ENCODE peak calls at places on chromosomes 4 and X, in ten cellular contexts. T, Z, F, Q, P, B, H, C, X and S are unnamed samples.

GRCh38 chrX:97252111-97252510 is 368.4 kb downstream of the RPA4 start:
- DNase-seq in P (no peak), C (no peak), F (no peak), Q (no peak), H (no peak), Z (no peak), B (no peak), T (no peak), X (no peak), S (no peak)

GRCh38 chr4:148515248-148515647 is 73.0 kb upstream of the NR3C2 start:
- DNase-seq in C (no peak), Q (peak), H (peak), Z (no peak), T (peak), X (no peak), F (no peak), B (no peak), P (no peak), S (peak)

GRCh38 chr4:152240232-152240631 is 295.7 kb downstream of the FBXW7 start:
- DNase-seq in F (no peak), T (no peak), Q (no peak), Z (no peak), P (no peak), H (no peak), X (no peak), B (no peak), C (no peak), S (no peak)

GRCh38 chr4:106502106-106502699 is 133.6 kb upstream of the GIMD1 start:
- DNase-seq in P (peak), Z (no peak), T (peak), X (no peak), C (peak), F (peak), Q (peak), H (peak), B (no peak), S (peak)

GRCh38 chrX:117768861-117769604 is 347.6 kb downstream of the KLHL13 start:
- DNase-seq in C (no peak), H (no peak), Q (no peak), F (no peak), Z (no peak), P (no peak), T (no peak), B (no peak), X (no peak), S (no peak)

GRCh38 chr4:19838858-19839257 is 412.8 kb upstream of the SLIT2 start:
- DNase-seq in X (no peak), P (no peak), H (no peak), C (no peak), T (no peak), Q (no peak), B (no peak), Z (no peak), F (no peak), S (no peak)

GRCh38 chr4:4418676-4419370 is 31.9 kb downstream of the NSG1 start:
- DNase-seq in F (no peak), H (no peak), Z (no peak), B (no peak), P (no peak), Q (no peak), T (no peak), C (no peak), X (no peak), S (no peak)

GRCh38 chrX:37998586-37999267 is 7.6 kb upstream of the SYTL5 start:
- DNase-seq in F (no peak), T (no peak), H (peak), P (no peak), Q (peak), C (no peak), X (no peak), B (no peak), Z (no peak), S (peak)

GRCh38 chr4:24405356-24405755 is 179.0 kb downstream of the DHX15 start:
- DNase-seq in B (no peak), T (no peak), H (no peak), Z (no peak), X (no peak), Q (no peak), P (no peak), F (no peak), C (no peak), S (no peak)

GRCh38 chr4:168241953-168242352 is 76.6 kb downstream of the DDX60 start:
- DNase-seq in H (no peak), B (no peak), Z (no peak), Q (no peak), T (no peak), P (no peak), X (no peak), C (no peak), F (no peak), S (no peak)

GRCh38 chrX:111165902-111166301 is 69.9 kb downstream of the PAK3 start:
- DNase-seq in Z (no peak), B (no peak), T (no peak), P (no peak), H (no peak), X (no peak), F (no peak), C (no peak), Q (no peak), S (no peak)

GRCh38 chrX:74514384-74514783 is 93.1 kb downstream of the SLC16A2 start:
- DNase-seq in Q (no peak), P (no peak), F (peak), Z (no peak), H (peak), B (no peak), T (no peak), C (no peak), X (no peak), S (no peak)

GRCh38 chrX:12269484-12269883 is 131.2 kb downstream of the FRMPD4 start:
- DNase-seq in X (no peak), Z (no peak), F (no peak), P (no peak), B (no peak), C (no peak), Q (peak), T (no peak), H (no peak), S (peak)

GRCh38 chr4:48949518-48950207 is 36.4 kb upstream of the CWH43 start:
- DNase-seq in P (no peak), H (no peak), X (no peak), B (peak), Q (peak), T (no peak), Z (no peak), C (no peak), F (no peak), S (peak)

GRCh38 chr4:152953514-152953913 is 17.4 kb downstream of the FHDC1 start:
- DNase-seq in Q (no peak), F (no peak), P (no peak), H (no peak), T (no peak), Z (no peak), X (no peak), C (no peak), B (no peak), S (no peak)

GRCh38 chr4:173506780-173507211 is 23.2 kb downstream of the HAND2 start:
- DNase-seq in T (no peak), Q (no peak), Z (no peak), F (no peak), C (no peak), P (peak), X (peak), H (no peak), B (no peak), S (no peak)

GRCh38 chrX:123610915-123611314 is 121.9 kb downstream of the THOC2 start:
- DNase-seq in Z (no peak), F (no peak), B (no peak), P (no peak), H (no peak), C (no peak), X (no peak), Q (no peak), T (no peak), S (no peak)

GRCh38 chr4:176545886-176546285 is 226.1 kb downstream of the SPCS3 start:
- DNase-seq in F (no peak), Z (no peak), P (no peak), C (no peak), T (no peak), B (no peak), H (peak), Q (peak), X (no peak), S (peak)

GRCh38 chr4:138218976-138219375 is 23.2 kb downstream of the SLC7A11 start:
- DNase-seq in T (no peak), F (no peak), X (no peak), P (no peak), Z (no peak), C (no peak), H (no peak), B (no peak), Q (no peak), S (no peak)

GRCh38 chr4:182862921-182863320 is 54.3 kb downstream of the DCTD start:
- DNase-seq in Q (no peak), Z (no peak), B (no peak), X (no peak), C (no peak), H (no peak), F (no peak), T (no peak), P (no peak), S (no peak)

GRCh38 chr4:19063662-19064061 is 1042.1 kb upstream of the LCORL start:
- DNase-seq in Z (no peak), B (no peak), H (no peak), F (no peak), X (no peak), C (no peak), Q (no peak), T (no peak), P (no peak), S (no peak)